ENCODE peak calls at places on chromosomes 6 and 20, in seven cellular contexts. One of them, this sample, is unnamed.

GRCh38 chr6:108730556-108731228 is 117.5 kb upstream of the ARMC2 start:
- DNase-seq in LoVo: no peak
- DNase-seq in SHP77: no peak
- DNase-seq in HT-29: no peak
- DNase-seq in lung: no peak
- DNase-seq in tibial artery: no peak
- DNase-seq in H1: no peak
- DNase-seq in this sample: no peak

GRCh38 chr6:161543910-161544309 is 270.0 kb upstream of the AGPAT4 start:
- DNase-seq in H1: no peak
- DNase-seq in LoVo: no peak
- DNase-seq in SHP77: no peak
- DNase-seq in lung: no peak
- DNase-seq in tibial artery: no peak
- DNase-seq in HT-29: no peak
- DNase-seq in this sample: no peak

GRCh38 chr6:169933839-169934698 is 182.6 kb downstream of the ERMARD start:
- DNase-seq in H1: no peak
- DNase-seq in LoVo: no peak
- DNase-seq in tibial artery: peak; percentile 50
- DNase-seq in lung: peak; percentile 51
- DNase-seq in SHP77: peak; percentile 57
- DNase-seq in HT-29: no peak
- DNase-seq in this sample: no peak

GRCh38 chr20:58550661-58551060 is 35.5 kb upstream of the APCDD1L start:
- DNase-seq in lung: no peak
- DNase-seq in H1: no peak
- DNase-seq in SHP77: no peak
- DNase-seq in tibial artery: peak; percentile 58
- DNase-seq in HT-29: no peak
- DNase-seq in LoVo: no peak
- DNase-seq in this sample: no peak

GRCh38 chr20:23019403-23019802 is 15.7 kb upstream of the SSTR4 start:
- DNase-seq in H1: no peak
- DNase-seq in SHP77: peak; percentile 37
- DNase-seq in LoVo: no peak
- DNase-seq in lung: no peak
- DNase-seq in tibial artery: no peak
- DNase-seq in HT-29: no peak
- DNase-seq in this sample: no peak

GRCh38 chr20:36585410-36586125 is 12.2 kb downstream of the TGIF2 start:
- DNase-seq in SHP77: no peak
- DNase-seq in tibial artery: no peak
- DNase-seq in lung: no peak
- DNase-seq in H1: peak; percentile 68
- DNase-seq in HT-29: no peak
- DNase-seq in LoVo: no peak
- DNase-seq in this sample: no peak

GRCh38 chr6:89379281-89379680 is 26.8 kb upstream of the UBE2J1 start:
- DNase-seq in SHP77: no peak
- DNase-seq in H1: no peak
- DNase-seq in lung: no peak
- DNase-seq in LoVo: no peak
- DNase-seq in HT-29: no peak
- DNase-seq in tibial artery: no peak
- DNase-seq in this sample: no peak

GRCh38 chr6:144953552-144954240 is 668.6 kb downstream of the UTRN start:
- DNase-seq in lung: no peak
- DNase-seq in tibial artery: no peak
- DNase-seq in HT-29: no peak
- DNase-seq in SHP77: no peak
- DNase-seq in H1: peak; percentile 41
- DNase-seq in LoVo: peak; percentile 32
- DNase-seq in this sample: no peak

GRCh38 chr6:31723980-31724691 is 963 bp downstream of the MPIG6B start:
- DNase-seq in HT-29: no peak
- DNase-seq in tibial artery: no peak
- DNase-seq in lung: no peak
- DNase-seq in LoVo: no peak
- DNase-seq in H1: no peak
- DNase-seq in SHP77: no peak
- DNase-seq in this sample: no peak

GRCh38 chr6:72911463-72912153 is 289.7 kb downstream of the KCNQ5 start:
- DNase-seq in tibial artery: no peak
- DNase-seq in HT-29: no peak
- DNase-seq in SHP77: no peak
- DNase-seq in lung: no peak
- DNase-seq in H1: no peak
- DNase-seq in LoVo: no peak
- DNase-seq in this sample: no peak

GRCh38 chr6:137968901-137969300 is 101.8 kb downstream of the TNFAIP3 start:
- DNase-seq in H1: no peak
- DNase-seq in HT-29: no peak
- DNase-seq in tibial artery: no peak
- DNase-seq in SHP77: no peak
- DNase-seq in LoVo: no peak
- DNase-seq in lung: no peak
- DNase-seq in this sample: no peak

GRCh38 chr20:12287575-12287974 is 369.9 kb downstream of the BTBD3 start:
- DNase-seq in LoVo: peak; percentile 50
- DNase-seq in SHP77: no peak
- DNase-seq in tibial artery: no peak
- DNase-seq in H1: no peak
- DNase-seq in HT-29: peak; percentile 77
- DNase-seq in lung: no peak
- DNase-seq in this sample: no peak

GRCh38 chr20:33570743-33571142 is 80.8 kb downstream of the CBFA2T2 start:
- DNase-seq in H1: no peak
- DNase-seq in lung: no peak
- DNase-seq in HT-29: no peak
- DNase-seq in LoVo: no peak
- DNase-seq in tibial artery: no peak
- DNase-seq in SHP77: no peak
- DNase-seq in this sample: no peak

GRCh38 chr6:44271914-44272313 is 1.7 kb downstream of the TMEM151B start:
- DNase-seq in LoVo: no peak
- DNase-seq in HT-29: no peak
- DNase-seq in lung: no peak
- DNase-seq in tibial artery: no peak
- DNase-seq in SHP77: no peak
- DNase-seq in H1: no peak
- DNase-seq in this sample: no peak

GRCh38 chr20:18916886-18917785 is 103.6 kb downstream of the SCP2D1 start:
- DNase-seq in HT-29: no peak
- DNase-seq in lung: no peak
- DNase-seq in LoVo: no peak
- DNase-seq in H1: no peak
- DNase-seq in SHP77: no peak
- DNase-seq in tibial artery: no peak
- DNase-seq in this sample: no peak

GRCh38 chr20:41476013-41476441 is 109.4 kb upstream of the EMILIN3 start:
- DNase-seq in lung: no peak
- DNase-seq in H1: no peak
- DNase-seq in SHP77: peak; percentile 76
- DNase-seq in tibial artery: no peak
- DNase-seq in HT-29: no peak
- DNase-seq in LoVo: no peak
- DNase-seq in this sample: no peak

GRCh38 chr6:686528-686927 is 6.4 kb downstream of the EXOC2 start:
- DNase-seq in SHP77: peak; percentile 25
- DNase-seq in tibial artery: no peak
- DNase-seq in H1: no peak
- DNase-seq in lung: no peak
- DNase-seq in HT-29: peak; percentile 13
- DNase-seq in LoVo: no peak
- DNase-seq in this sample: no peak

GRCh38 chr20:35398660-35399144 is 13.1 kb downstream of the UQCC1 start:
- DNase-seq in LoVo: no peak
- DNase-seq in SHP77: no peak
- DNase-seq in tibial artery: no peak
- DNase-seq in HT-29: no peak
- DNase-seq in H1: no peak
- DNase-seq in lung: no peak
- DNase-seq in this sample: no peak

GRCh38 chr6:39225543-39225942 is 3.7 kb downstream of the KCNK5 start:
- DNase-seq in LoVo: no peak
- DNase-seq in lung: no peak
- DNase-seq in H1: no peak
- DNase-seq in HT-29: peak; percentile 55
- DNase-seq in SHP77: no peak
- DNase-seq in tibial artery: no peak
- DNase-seq in this sample: no peak

GRCh38 chr6:90973158-90973557 is 386.3 kb upstream of the MAP3K7 start:
- DNase-seq in H1: no peak
- DNase-seq in tibial artery: no peak
- DNase-seq in SHP77: no peak
- DNase-seq in HT-29: no peak
- DNase-seq in lung: no peak
- DNase-seq in LoVo: no peak
- DNase-seq in this sample: no peak

GRCh38 chr6:114339706-114340105 is 3.1 kb downstream of the HS3ST5 start:
- DNase-seq in lung: no peak
- DNase-seq in LoVo: no peak
- DNase-seq in SHP77: no peak
- DNase-seq in H1: no peak
- DNase-seq in HT-29: no peak
- DNase-seq in tibial artery: no peak
- DNase-seq in this sample: no peak

GRCh38 chr6:122401104-122401503 is 1.7 kb downstream of the HSF2 start:
- DNase-seq in SHP77: no peak
- DNase-seq in H1: no peak
- DNase-seq in HT-29: no peak
- DNase-seq in tibial artery: no peak
- DNase-seq in LoVo: no peak
- DNase-seq in lung: no peak
- DNase-seq in this sample: no peak

GRCh38 chr6:22878706-22879105 is 309.3 kb downstream of the HDGFL1 start:
- DNase-seq in SHP77: no peak
- DNase-seq in HT-29: no peak
- DNase-seq in lung: no peak
- DNase-seq in LoVo: no peak
- DNase-seq in H1: no peak
- DNase-seq in tibial artery: no peak
- DNase-seq in this sample: no peak

GRCh38 chr20:63552481-63553249 is 1.3 kb upstream of the FNDC11 start:
- DNase-seq in HT-29: no peak
- DNase-seq in SHP77: no peak
- DNase-seq in tibial artery: no peak
- DNase-seq in lung: no peak
- DNase-seq in H1: peak; percentile 29
- DNase-seq in LoVo: no peak
- DNase-seq in this sample: no peak

GRCh38 chr20:50242863-50243609 is 52.4 kb downstream of the CEBPB start:
- DNase-seq in SHP77: no peak
- DNase-seq in HT-29: peak; percentile 100
- DNase-seq in lung: no peak
- DNase-seq in tibial artery: no peak
- DNase-seq in H1: no peak
- DNase-seq in LoVo: peak; percentile 82
- DNase-seq in this sample: no peak

GRCh38 chr6:99019341-99019740 is 71.6 kb upstream of the FBXL4 start:
- DNase-seq in LoVo: no peak
- DNase-seq in HT-29: no peak
- DNase-seq in H1: no peak
- DNase-seq in tibial artery: no peak
- DNase-seq in SHP77: no peak
- DNase-seq in lung: no peak
- DNase-seq in this sample: no peak

GRCh38 chr6:154511735-154512097 is 1.2 kb upstream of the CNKSR3 start:
- DNase-seq in SHP77: peak; percentile 59
- DNase-seq in LoVo: no peak
- DNase-seq in HT-29: no peak
- DNase-seq in tibial artery: no peak
- DNase-seq in H1: no peak
- DNase-seq in lung: no peak
- DNase-seq in this sample: no peak

GRCh38 chr6:168336967-168337366 is 17.4 kb upstream of the DACT2 start:
- DNase-seq in LoVo: no peak
- DNase-seq in H1: no peak
- DNase-seq in tibial artery: no peak
- DNase-seq in lung: no peak
- DNase-seq in SHP77: no peak
- DNase-seq in HT-29: no peak
- DNase-seq in this sample: no peak

GRCh38 chr6:6639572-6639971 is 51.1 kb downstream of the LY86 start:
- DNase-seq in SHP77: no peak
- DNase-seq in lung: no peak
- DNase-seq in HT-29: no peak
- DNase-seq in LoVo: no peak
- DNase-seq in tibial artery: no peak
- DNase-seq in H1: no peak
- DNase-seq in this sample: no peak

GRCh38 chr20:1335961-1336698 is 7.2 kb upstream of the SDCBP2 start:
- DNase-seq in lung: no peak
- DNase-seq in SHP77: no peak
- DNase-seq in LoVo: no peak
- DNase-seq in HT-29: no peak
- DNase-seq in tibial artery: no peak
- DNase-seq in H1: no peak
- DNase-seq in this sample: no peak

This sample was measured in thoracic aorta.